ENCODE peak calls at places on chromosomes 11 and 22, in four cellular contexts. G, U, M and W are unnamed samples.

GRCh38 chr11:2806351-2807058 is 79.1 kb downstream of the CDKN1C start:
- DNase-seq in G (no peak), U (peak; percentile 17), M (no peak), W (peak; percentile 7)

GRCh38 chr11:69300124-69301032 is 6.4 kb downstream of the MYEOV start:
- DNase-seq in U (no peak), M (no peak), G (no peak), W (no peak)

GRCh38 chr11:107545101-107545514 is 20.4 kb downstream of the ALKBH8 start:
- DNase-seq in G (no peak), U (no peak), M (no peak), W (no peak)

GRCh38 chr11:46896719-46897406 is 21.5 kb downstream of the LRP4 start:
- DNase-seq in G (peak; percentile 35), U (no peak), M (no peak), W (no peak)

GRCh38 chr11:64865286-64866172 is 12.9 kb downstream of the EHD1 start:
- DNase-seq in M (peak; percentile 77), G (no peak), U (no peak), W (peak; percentile 41)

GRCh38 chr11:2206291-2206690 is 34.7 kb upstream of the TH start:
- DNase-seq in G (no peak), U (peak; percentile 10), M (no peak), W (no peak)

GRCh38 chr22:39514373-39514973 is 5.9 kb upstream of the ATF4 start:
- DNase-seq in U (no peak), G (no peak), M (no peak), W (no peak)

GRCh38 chr11:76030286-76030685 is 176.0 kb downstream of the WNT11 start:
- DNase-seq in G (no peak), U (no peak), M (peak; percentile 53), W (no peak)

GRCh38 chr11:16982256-16982671 is 31.9 kb downstream of the PLEKHA7 start:
- DNase-seq in G (no peak), U (no peak), M (no peak), W (no peak)

GRCh38 chr22:46844606-46845210 is 82.3 kb downstream of the TBC1D22A start:
- DNase-seq in U (no peak), M (no peak), G (no peak), W (no peak)

GRCh38 chr11:119666061-119666460 is 62.9 kb downstream of the NECTIN1 start:
- DNase-seq in G (no peak), U (no peak), M (no peak), W (no peak)

GRCh38 chr11:3786781-3787428 is 10.4 kb downstream of the NUP98 start:
- DNase-seq in G (no peak), M (no peak), U (no peak), W (no peak)

GRCh38 chr22:17754233-17754925 is 19.9 kb downstream of the BID start:
- DNase-seq in G (no peak), M (no peak), U (no peak), W (no peak)

GRCh38 chr22:46803031-46803880 is 40.8 kb downstream of the TBC1D22A start:
- DNase-seq in U (peak; percentile 49), M (no peak), G (no peak), W (peak; percentile 65)

GRCh38 chr22:47001288-47001687 is 238.8 kb downstream of the TBC1D22A start:
- DNase-seq in G (no peak), U (no peak), M (no peak), W (no peak)

GRCh38 chr22:49448546-49448945 is 379.1 kb downstream of the BRD1 start:
- DNase-seq in M (no peak), G (no peak), U (no peak), W (no peak)

GRCh38 chr11:78806214-78807004 is 231.7 kb upstream of the NARS2 start:
- DNase-seq in G (no peak), M (no peak), U (no peak), W (no peak)

GRCh38 chr11:11081786-11082185 is 223.9 kb upstream of the ZBED5 start:
- DNase-seq in G (no peak), U (no peak), M (no peak), W (no peak)

GRCh38 chr22:39278040-39278439 is 33.3 kb upstream of the PDGFB start:
- DNase-seq in M (no peak), U (peak; percentile 76), G (no peak), W (no peak)

GRCh38 chr22:23246982-23247766 is 66.9 kb downstream of the BCR start:
- DNase-seq in M (no peak), U (no peak), G (no peak), W (no peak)

GRCh38 chr22:48607901-48608650 is 1219.6 kb downstream of the BRD1 start:
- DNase-seq in G (no peak), M (peak; percentile 19), U (no peak), W (no peak)

GRCh38 chr22:27253541-27253940 is 548.0 kb downstream of the MN1 start:
- DNase-seq in M (no peak), G (no peak), U (no peak), W (no peak)

GRCh38 chr22:39478461-39478860 is 21.6 kb downstream of the MGAT3 start:
- DNase-seq in U (no peak), M (no peak), G (peak; percentile 34), W (no peak)

GRCh38 chr11:33885338-33886005 is 6.4 kb downstream of the LMO2 start:
- DNase-seq in M (no peak), G (no peak), U (no peak), W (no peak)

GRCh38 chr11:67698247-67698646 is 23.8 kb upstream of the ALDH3B2 start:
- DNase-seq in M (no peak), U (no peak), G (no peak), W (no peak)

GRCh38 chr22:41442240-41442792 is 4.3 kb downstream of the TOB2 start:
- DNase-seq in M (no peak), U (no peak), G (no peak), W (no peak)

GRCh38 chr11:11968511-11969280 is 39.7 kb downstream of the DKK3 start:
- DNase-seq in G (no peak), U (no peak), M (no peak), W (no peak)

GRCh38 chr11:128499613-128500213 is 87.6 kb downstream of the ETS1 start:
- DNase-seq in G (no peak), M (no peak), U (no peak), W (no peak)

GRCh38 chr11:108647701-108648527 is 17.0 kb upstream of the DDX10 start:
- DNase-seq in M (peak; percentile 38), U (peak; percentile 76), G (peak; percentile 78), W (no peak)

GRCh38 chr22:38177926-38178604 is 3.6 kb downstream of the PLA2G6 start:
- DNase-seq in M (no peak), U (no peak), G (peak; percentile 92), W (no peak)

GRCh38 chr22:36701166-36701713 is 2.3 kb downstream of the CACNG2 start:
- DNase-seq in G (no peak), U (no peak), M (no peak), W (no peak)

GRCh38 chr22:26617251-26618199 is at the start of gene CRYBB1:
- DNase-seq in M (no peak), G (no peak), U (peak; percentile 39), W (no peak)

GRCh38 chr11:32635819-32636218 is 52.2 kb downstream of the EIF3M start:
- DNase-seq in M (no peak), G (no peak), U (no peak), W (no peak)

GRCh38 chr11:119376197-119376847 is 5.2 kb downstream of the USP2 start:
- DNase-seq in M (no peak), G (no peak), U (no peak), W (no peak)

GRCh38 chr11:2376751-2377451 is at the start of gene CD81:
- DNase-seq in U (peak; percentile 66), G (no peak), M (no peak), W (peak; percentile 67)

GRCh38 chr11:76336597-76336996 is 44.3 kb downstream of the THAP12 start:
- DNase-seq in G (no peak), U (no peak), M (no peak), W (no peak)

GRCh38 chr22:27801616-27802388 is at the start of gene MN1:
- DNase-seq in U (peak; percentile 78), M (no peak), G (no peak), W (peak; percentile 40)

GRCh38 chr11:2303627-2304155 is 1.9 kb downstream of the TSPAN32 start:
- DNase-seq in G (no peak), M (no peak), U (peak; percentile 76), W (no peak)

GRCh38 chr11:59615637-59616395 is at the start of gene OSBP:
- DNase-seq in G (peak; percentile 100), U (peak; percentile 100), M (peak; percentile 100), W (peak; percentile 86)
- TF ChIP-seq CTCF in G (no peak), U (no peak), M (peak; percentile 11), W (no peak)

GRCh38 chr11:13220148-13220547 is 57.4 kb upstream of the BMAL1 start:
- DNase-seq in G (no peak), M (no peak), U (no peak), W (no peak)

GRCh38 chr11:13221722-13222121 is 55.9 kb upstream of the BMAL1 start:
- DNase-seq in G (no peak), M (no peak), U (no peak), W (no peak)

GRCh38 chr11:13215157-13215556 is 62.4 kb upstream of the BMAL1 start:
- DNase-seq in G (no peak), M (peak; percentile 34), U (no peak), W (no peak)

GRCh38 chr11:13214276-13214865 is 63.2 kb upstream of the BMAL1 start:
- DNase-seq in M (no peak), G (no peak), U (no peak), W (no peak)

GRCh38 chr11:13216019-13217006 is 61.3 kb upstream of the BMAL1 start:
- DNase-seq in U (no peak), G (no peak), M (peak; percentile 85), W (no peak)
- TF ChIP-seq CTCF in U (no peak), G (no peak), M (no peak), W (no peak)

DNA sequence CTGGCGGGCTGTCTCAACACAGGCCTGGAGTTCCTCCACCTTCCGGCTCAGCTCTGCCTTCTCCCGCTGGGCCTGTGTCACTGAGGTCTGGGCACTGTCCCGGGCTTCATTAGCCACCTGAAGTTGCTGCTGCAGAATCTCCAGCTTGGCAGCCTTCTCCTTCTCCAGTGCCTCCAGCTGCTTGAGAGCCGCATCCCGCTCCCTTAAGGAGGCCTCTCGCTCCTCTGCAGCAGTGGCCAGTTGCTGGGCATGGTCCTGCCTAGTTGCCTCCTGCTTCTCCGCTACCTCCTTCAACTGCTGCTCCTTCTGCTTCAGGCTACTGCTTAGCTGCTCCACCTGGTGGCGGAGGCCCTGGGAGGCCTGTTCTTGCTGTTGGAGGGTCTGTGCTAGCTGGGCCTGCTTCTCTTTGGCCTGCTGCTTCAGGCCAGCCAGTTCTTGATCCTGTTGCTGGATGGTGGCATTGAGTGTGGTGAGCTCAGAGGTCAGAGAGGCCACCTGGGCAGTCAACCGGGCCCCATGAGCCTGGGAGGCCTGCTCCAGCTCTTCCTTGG is 16.9 kb downstream of the IL18BP start:
- DNase-seq in U (no peak), G (no peak), M (no peak), W (no peak)
- TF ChIP-seq CTCF in U (no peak), G (peak; percentile 50), M (peak; percentile 58), W (no peak)

DNA sequence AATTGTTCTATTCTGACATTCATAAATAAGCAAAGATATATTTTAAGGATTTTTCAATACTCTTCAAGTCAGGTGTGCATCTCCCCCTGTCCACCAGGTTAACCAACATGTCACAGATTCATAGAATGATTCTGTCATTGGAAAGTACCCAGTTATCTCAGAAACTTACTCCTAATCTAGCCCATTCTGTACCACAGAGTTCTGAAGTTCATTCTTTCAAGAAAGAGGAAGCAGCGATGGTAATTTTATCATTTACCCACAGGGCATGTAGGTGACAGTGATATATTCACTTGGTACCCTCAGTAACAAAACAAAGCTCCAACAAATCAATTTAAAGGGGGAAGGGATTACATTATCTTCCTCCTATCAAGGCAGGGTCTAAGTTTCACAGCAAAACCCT is 18.9 kb upstream of the MPPED2 start:
- DNase-seq in M (no peak), U (no peak), G (no peak), W (no peak)
- TF ChIP-seq CTCF in M (no peak), U (no peak), G (no peak), W (no peak)